ENCODE peak calls at places on chromosomes 1 and 21, in seven cellular contexts. Y, Q, O, E, U, H and I are unnamed samples.

GRCh38 chr1:212858055-212858460 is at the start of gene FLVCR1:
- DNase-seq in Y (peak), Q (peak), O (peak), E (peak), U (peak), H (peak), I (peak)

GRCh38 chr1:150895618-150896017 is 8.7 kb downstream of the CTXND2 start:
- DNase-seq in Y (no peak), Q (no peak), O (no peak), E (no peak), U (peak), H (no peak), I (no peak)

GRCh38 chr1:101188311-101188710 is 48.5 kb upstream of the S1PR1 start:
- DNase-seq in Y (no peak), Q (no peak), O (no peak), E (no peak), U (no peak), H (no peak), I (no peak)

GRCh38 chr1:89356658-89357400 is 7.0 kb upstream of the GBP6 start:
- DNase-seq in Y (no peak), Q (no peak), O (no peak), E (no peak), U (no peak), H (no peak), I (no peak)

GRCh38 chr1:23741609-23742008 is 1.7 kb upstream of the ELOA start:
- DNase-seq in Y (no peak), Q (no peak), O (no peak), E (no peak), U (no peak), H (no peak), I (no peak)

GRCh38 chr1:110319332-110320167 is 19.6 kb upstream of the RBM15 start:
- DNase-seq in Y (no peak), Q (no peak), O (no peak), E (no peak), U (no peak), H (no peak), I (no peak)

GRCh38 chr1:147771216-147772125 is 11.1 kb upstream of the GJA5 start:
- DNase-seq in Y (no peak), Q (peak), O (no peak), E (no peak), U (no peak), H (no peak), I (no peak)

GRCh38 chr1:150299716-150300115 is 6.1 kb downstream of the MRPS21 start:
- DNase-seq in Y (no peak), Q (no peak), O (no peak), E (no peak), U (no peak), H (no peak), I (no peak)

GRCh38 chr1:71400050-71400449 is 319.2 kb upstream of the ZRANB2 start:
- DNase-seq in Y (no peak), Q (no peak), O (no peak), E (no peak), U (no peak), H (no peak), I (no peak)

GRCh38 chr1:151618470-151618869 is 6.6 kb downstream of the SNX27 start:
- DNase-seq in Y (no peak), Q (no peak), O (no peak), E (no peak), U (no peak), H (no peak), I (no peak)

GRCh38 chr1:69090752-69091151 is 477.0 kb upstream of the LRRC7 start:
- DNase-seq in Y (no peak), Q (no peak), O (no peak), E (no peak), U (no peak), H (no peak), I (no peak)

GRCh38 chr1:26889580-26890466 is at the start of gene GPN2:
- DNase-seq in Y (peak), Q (peak), O (peak), E (no peak), U (peak), H (no peak), I (peak)

GRCh38 chr21:44054710-44055109 is 42.6 kb downstream of the TRAPPC10 start:
- DNase-seq in Y (no peak), Q (no peak), O (no peak), E (no peak), U (no peak), H (no peak), I (no peak)

GRCh38 chr1:30756545-30757195 is 904 bp downstream of the LAPTM5 start:
- DNase-seq in Y (no peak), Q (peak), O (peak), E (no peak), U (peak), H (no peak), I (peak)

GRCh38 chr1:26277261-26277661 is 2.6 kb upstream of the SH3BGRL3 start:
- DNase-seq in Y (no peak), Q (no peak), O (no peak), E (no peak), U (no peak), H (no peak), I (no peak)

GRCh38 chr1:171432473-171432872 is 52.9 kb upstream of the PRRC2C start:
- DNase-seq in Y (no peak), Q (no peak), O (no peak), E (no peak), U (no peak), H (no peak), I (no peak)

GRCh38 chr21:44304846-44305245 is 5.0 kb downstream of the PFKL start:
- DNase-seq in Y (peak), Q (no peak), O (no peak), E (no peak), U (peak), H (no peak), I (peak)

GRCh38 chr1:57146100-57146499 is 180.3 kb upstream of the C8B start:
- DNase-seq in Y (no peak), Q (no peak), O (no peak), E (no peak), U (no peak), H (no peak), I (no peak)

GRCh38 chr1:107726860-107727259 is 238.1 kb downstream of the VAV3 start:
- DNase-seq in Y (no peak), Q (no peak), O (no peak), E (no peak), U (no peak), H (no peak), I (no peak)

GRCh38 chr21:46114963-46115362 is 17.1 kb downstream of the COL6A2 start:
- DNase-seq in Y (no peak), Q (peak), O (peak), E (no peak), U (no peak), H (no peak), I (no peak)

GRCh38 chr1:113146242-113147072 is 73.5 kb downstream of the LRIG2 start:
- DNase-seq in Y (no peak), Q (no peak), O (no peak), E (no peak), U (no peak), H (no peak), I (no peak)

GRCh38 chr21:43971201-43971991 is 40.7 kb upstream of the TRAPPC10 start:
- DNase-seq in Y (no peak), Q (no peak), O (no peak), E (no peak), U (no peak), H (no peak), I (no peak)

GRCh38 chr1:241074507-241074906 is 282.5 kb downstream of the RGS7 start:
- DNase-seq in Y (no peak), Q (no peak), O (no peak), E (no peak), U (no peak), H (no peak), I (no peak)
- H3K27ac ChIP-seq in Y (no peak), Q (no peak), O (no peak), E (no peak), U (no peak), H (no peak), I (no peak)

GRCh38 chr1:3465935-3466321 is 11.5 kb downstream of the ARHGEF16 start:
- DNase-seq in Y (no peak), Q (no peak), O (no peak), E (no peak), U (no peak), H (no peak), I (no peak)
- H3K27ac ChIP-seq in Y (no peak), Q (no peak), O (no peak), E (no peak), U (no peak), H (peak), I (no peak)

DNA sequence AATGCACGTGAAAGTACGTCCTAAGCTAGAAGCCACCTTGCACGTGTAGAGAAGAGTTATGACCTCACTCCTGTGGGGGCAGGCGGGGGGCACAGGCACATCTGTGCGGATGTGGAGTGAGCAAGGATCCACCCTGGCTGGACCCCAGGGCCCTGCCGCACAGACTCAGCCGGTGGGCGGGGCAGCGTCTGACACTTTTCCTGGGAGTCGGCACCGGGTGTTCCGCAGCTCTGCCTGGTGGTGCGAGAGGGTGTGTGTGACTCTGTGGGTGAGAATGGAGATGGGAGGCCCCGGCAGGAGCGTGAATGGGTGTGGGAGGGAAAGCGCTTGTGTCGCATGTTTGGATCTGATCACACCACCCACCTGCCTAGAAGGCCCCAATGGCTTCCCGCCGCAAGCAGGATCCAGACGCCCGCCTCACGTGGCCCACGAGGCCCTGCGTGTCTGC is 29.5 kb downstream of the RAP1GAP start:
- DNase-seq in Y (no peak), Q (no peak), O (no peak), E (no peak), U (no peak), H (no peak), I (no peak)
- H3K27ac ChIP-seq in Y (no peak), Q (no peak), O (no peak), E (no peak), U (peak), H (no peak), I (no peak)

GRCh38 chr21:34817821-34818662 is 149.2 kb downstream of the CLIC6 start:
- DNase-seq in Y (no peak), Q (no peak), O (no peak), E (no peak), U (no peak), H (no peak), I (no peak)
- H3K27ac ChIP-seq in Y (no peak), Q (no peak), O (no peak), E (no peak), U (no peak), H (peak), I (no peak)

GRCh38 chr1:8988618-8988967 is 37.6 kb downstream of the SLC2A7 start:
- DNase-seq in Y (no peak), Q (no peak), O (no peak), E (no peak), U (no peak), H (no peak), I (no peak)

GRCh38 chr1:8987881-8988617 is 38.2 kb downstream of the SLC2A7 start:
- DNase-seq in Y (peak), Q (no peak), O (peak), E (no peak), U (peak), H (no peak), I (peak)

GRCh38 chr1:8989061-8989460 is 37.2 kb downstream of the SLC2A7 start:
- DNase-seq in Y (no peak), Q (no peak), O (no peak), E (no peak), U (no peak), H (no peak), I (no peak)

GRCh38 chr1:8986814-8987190 is 39.4 kb downstream of the SLC2A7 start:
- DNase-seq in Y (no peak), Q (no peak), O (no peak), E (no peak), U (no peak), H (no peak), I (no peak)

DNA sequence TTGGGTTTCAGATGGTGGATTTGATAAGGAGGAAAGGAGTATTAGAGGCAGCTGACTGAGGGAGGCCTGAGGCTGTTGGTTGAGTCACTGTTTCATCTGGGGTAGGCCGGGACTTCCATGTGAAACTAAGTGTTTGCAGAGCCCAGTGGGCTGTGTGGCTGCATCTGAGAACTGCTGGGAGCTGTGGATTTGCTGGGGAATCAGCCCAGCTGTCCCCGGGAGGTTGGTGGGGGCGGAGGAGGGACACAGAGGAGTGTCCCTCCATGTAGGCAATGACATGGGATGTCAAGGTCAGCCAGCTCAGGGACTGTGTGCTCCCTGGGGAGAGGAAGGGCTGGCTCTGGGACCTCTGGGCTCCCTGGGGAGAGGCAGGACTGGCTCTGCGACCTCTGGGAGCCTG is 36.4 kb downstream of the SLC2A7 start:
- DNase-seq in Y (no peak), Q (no peak), O (no peak), E (no peak), U (no peak), H (no peak), I (no peak)
- H3K27ac ChIP-seq in Y (no peak), Q (no peak), O (no peak), E (no peak), U (no peak), H (no peak), I (no peak)

GRCh38 chr1:24910210-24910609 is 19.9 kb downstream of the RUNX3 start:
- DNase-seq in Y (no peak), Q (no peak), O (no peak), E (no peak), U (no peak), H (no peak), I (no peak)
- H3K27ac ChIP-seq in Y (no peak), Q (no peak), O (peak), E (no peak), U (no peak), H (no peak), I (peak)

GRCh38 chr1:207844374-207844773 is 66.6 kb downstream of the CD34 start:
- DNase-seq in Y (no peak), Q (no peak), O (no peak), E (no peak), U (no peak), H (no peak), I (no peak)
- H3K27ac ChIP-seq in Y (no peak), Q (no peak), O (no peak), E (no peak), U (no peak), H (no peak), I (no peak)